ENCODE peak calls at places on chromosomes 16 and 17, in five cellular contexts. S, E, D, N and V are unnamed samples.

GRCh38 chr17:21171970-21172510 is 41.9 kb downstream of the TMEM11 start:
- DNase-seq in D (no peak), S (no peak), E (no peak), N (no peak), V (no peak)

GRCh38 chr16:85502357-85502756 is 110.8 kb upstream of the GSE1 start:
- DNase-seq in S (no peak), E (no peak), N (no peak), D (no peak), V (no peak)

GRCh38 chr16:56119138-56119537 is 72.2 kb upstream of the GNAO1 start:
- DNase-seq in S (no peak), N (no peak), E (no peak), D (no peak), V (no peak)

GRCh38 chr16:31250782-31251384 is 8.9 kb upstream of the ITGAM start:
- DNase-seq in S (no peak), D (no peak), N (no peak), E (no peak), V (no peak)

GRCh38 chr16:14205666-14206065 is 134.5 kb downstream of the MRTFB start:
- DNase-seq in N (no peak), S (no peak), D (no peak), E (no peak), V (no peak)

GRCh38 chr17:74605361-74605760 is 13.3 kb upstream of the CD300LD start:
- DNase-seq in S (no peak), D (no peak), N (no peak), E (no peak), V (no peak)

GRCh38 chr16:67666538-67667433 is at the start of the genes C16orf86 and ENKD1:
- DNase-seq in S (peak), N (peak), D (no peak), E (peak), V (peak)

GRCh38 chr16:84647830-84648594 is at the start of gene KLHL36:
- DNase-seq in E (no peak), S (peak), D (no peak), N (peak), V (peak)

GRCh38 chr16:79991918-79992317 is 391.4 kb upstream of the MAF start:
- DNase-seq in E (no peak), S (no peak), D (no peak), N (no peak), V (no peak)

GRCh38 chr16:22664561-22664997 is 149.4 kb upstream of the HS3ST2 start:
- DNase-seq in N (no peak), E (no peak), S (no peak), D (no peak), V (no peak)

GRCh38 chr17:8832711-8833352 is 33.7 kb upstream of the MFSD6L start:
- DNase-seq in N (peak), E (peak), S (peak), D (peak), V (peak)

GRCh38 chr16:56637814-56638750 is at the start of gene MT1A:
- DNase-seq in D (no peak), N (peak), S (peak), E (no peak), V (no peak)

GRCh38 chr17:34241062-34241461 is 14.0 kb upstream of the CCL2 start:
- DNase-seq in S (peak), D (no peak), E (no peak), N (no peak), V (no peak)

GRCh38 chr16:48321307-48322036 is 63.7 kb downstream of the SIAH1 start:
- DNase-seq in D (no peak), N (no peak), S (no peak), E (no peak), V (no peak)

GRCh38 chr16:54648575-54648974 is 282.1 kb upstream of the IRX5 start:
- DNase-seq in S (no peak), N (no peak), D (no peak), E (no peak), V (no peak)

GRCh38 chr16:53220585-53220984 is 165.8 kb downstream of the CHD9 start:
- DNase-seq in E (no peak), N (peak), S (peak), D (no peak), V (no peak)

GRCh38 chr16:79997257-79997656 is 396.7 kb upstream of the MAF start:
- DNase-seq in E (no peak), N (peak), D (no peak), S (peak), V (no peak)

GRCh38 chr16:531494-532125 is 4.1 kb downstream of the CAPN15 start:
- DNase-seq in N (no peak), S (no peak), E (no peak), D (no peak), V (no peak)

GRCh38 chr16:59991171-59991570 is 1257.1 kb upstream of the GOT2 start:
- DNase-seq in S (no peak), E (no peak), D (no peak), N (no peak), V (no peak)

GRCh38 chr16:12553191-12553590 is 250.5 kb downstream of the CPPED1 start:
- DNase-seq in E (no peak), N (no peak), D (no peak), S (no peak), V (no peak)

GRCh38 chr16:89193021-89193575 is 7.2 kb downstream of the SLC22A31 start:
- DNase-seq in S (peak), E (peak), N (peak), D (peak), V (peak)

GRCh38 chr16:78507576-78507975 is 408.1 kb downstream of the WWOX start:
- DNase-seq in D (no peak), N (no peak), E (no peak), S (no peak), V (no peak)

GRCh38 chr17:50988427-50988826 is 122.3 kb upstream of the TOB1 start:
- DNase-seq in N (no peak), E (no peak), S (no peak), D (no peak), V (no peak)

GRCh38 chr16:89308391-89309333 is 91.2 kb downstream of the ZNF778 start:
- DNase-seq in E (no peak), N (peak), D (no peak), S (peak), V (no peak)

GRCh38 chr16:82793550-82794244 is 166.9 kb downstream of the CDH13 start:
- DNase-seq in N (no peak), D (no peak), E (no peak), S (no peak), V (no peak)

GRCh38 chr16:19185510-19185851 is 17.4 kb downstream of the SYT17 start:
- DNase-seq in S (no peak), N (no peak), D (no peak), E (no peak), V (no peak)

GRCh38 chr17:79971651-79972050 is 64.0 kb downstream of the TBC1D16 start:
- DNase-seq in D (no peak), E (no peak), S (no peak), N (no peak), V (no peak)

GRCh38 chr16:71811261-71811803 is 2.7 kb upstream of the AP1G1 start:
- DNase-seq in E (no peak), S (no peak), N (no peak), D (no peak), V (peak)

GRCh38 chr16:87350681-87351319 is 32.8 kb downstream of the FBXO31 start:
- DNase-seq in S (peak), E (no peak), N (no peak), D (no peak), V (no peak)

GRCh38 chr17:27492470-27492869 is 36.2 kb downstream of the KSR1 start:
- DNase-seq in D (no peak), S (no peak), E (no peak), N (no peak), V (no peak)

GRCh38 chr17:27495460-27495859 is 39.2 kb downstream of the KSR1 start:
- DNase-seq in E (no peak), S (no peak), N (no peak), D (no peak), V (no peak)

GRCh38 chr17:27496005-27496404 is 39.8 kb downstream of the KSR1 start:
- DNase-seq in D (no peak), N (no peak), S (no peak), E (no peak), V (no peak)

GRCh38 chr17:27493088-27493487 is 36.8 kb downstream of the KSR1 start:
- DNase-seq in E (no peak), S (no peak), D (no peak), N (no peak), V (no peak)

DNA sequence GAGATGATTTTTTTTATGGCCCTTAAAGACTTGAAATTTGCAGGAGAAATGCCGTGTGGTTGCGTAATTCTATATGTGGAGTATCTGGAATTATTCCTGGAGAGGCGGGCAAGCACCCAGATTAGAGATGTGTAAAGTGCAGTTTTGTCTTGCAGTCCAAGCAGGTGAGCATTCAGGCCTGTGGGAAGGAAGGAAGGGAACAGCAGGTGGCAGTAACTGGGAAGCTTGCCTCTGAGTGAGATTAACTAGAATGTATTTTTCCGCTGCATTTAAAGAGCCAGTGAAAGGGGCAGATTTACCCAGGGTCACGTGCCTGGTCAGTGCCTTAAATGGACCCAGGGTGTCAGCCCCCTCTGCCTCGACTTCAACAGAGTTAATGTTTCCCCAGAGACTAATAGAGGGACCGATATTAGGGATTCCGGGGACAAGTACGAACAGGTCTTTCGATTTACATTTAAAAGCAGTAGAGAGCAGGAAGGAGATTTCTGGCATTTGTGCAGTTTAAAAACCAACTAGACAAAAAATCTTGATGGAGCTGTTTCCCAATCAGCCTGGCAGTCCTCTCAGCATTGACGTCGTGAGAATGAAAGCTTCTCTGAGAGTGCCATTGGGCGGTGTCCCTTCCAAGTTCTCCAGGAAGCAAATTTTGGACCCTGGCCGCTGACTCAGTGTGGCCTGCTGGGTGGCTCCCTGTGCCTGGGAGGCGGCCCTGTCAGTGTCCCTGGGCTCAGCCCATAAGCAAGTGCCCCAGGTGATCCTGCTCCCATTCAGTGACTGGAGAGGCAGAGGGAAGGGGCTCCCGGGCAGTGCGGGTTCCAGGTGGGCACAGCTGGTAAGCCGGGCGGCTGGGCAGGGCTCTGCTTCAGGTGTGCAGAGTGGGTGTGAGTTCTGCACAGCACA is 38.2 kb downstream of the KSR1 start:
- DNase-seq in S (no peak), D (no peak), N (no peak), E (peak), V (peak)
- TF ChIP-seq JUND in S (no peak), D (no peak), N (no peak), E (no peak), V (no peak)

DNA sequence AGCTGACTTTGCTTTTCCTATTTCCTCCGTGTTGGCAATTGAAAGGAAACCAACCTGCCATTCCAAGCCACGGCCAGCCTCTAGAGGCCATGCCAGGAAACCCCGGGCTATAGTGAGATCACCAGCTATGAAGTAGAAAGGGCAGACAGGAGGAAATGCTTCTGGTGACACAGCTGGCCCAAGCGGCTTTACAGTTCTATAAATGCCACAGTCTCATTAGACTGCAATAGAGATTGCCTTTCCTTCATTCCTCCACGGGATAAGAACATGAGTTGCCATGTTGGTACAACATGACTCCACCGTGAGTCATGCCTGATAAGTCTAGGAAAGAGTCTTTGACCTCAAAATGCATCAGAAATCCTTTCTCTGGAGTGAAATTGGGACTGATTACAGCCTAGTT is 384.9 kb downstream of the GRIN2A start:
- DNase-seq in N (no peak), D (no peak), S (no peak), E (no peak), V (no peak)
- TF ChIP-seq JUND in N (no peak), D (no peak), S (no peak), E (no peak), V (no peak)

GRCh38 chr17:81723651-81724209 is 11.6 kb downstream of the SLC25A10 start:
- DNase-seq in S (no peak), E (no peak), D (no peak), N (no peak), V (no peak)

GRCh38 chr17:81722184-81723120 is 10.4 kb downstream of the SLC25A10 start:
- DNase-seq in N (peak), E (no peak), D (no peak), S (peak), V (peak)

GRCh38 chr17:81727324-81728031 is 15.4 kb downstream of the SLC25A10 start:
- DNase-seq in E (no peak), D (no peak), S (no peak), N (no peak), V (peak)

GRCh38 chr17:81731271-81731670 is 19.2 kb downstream of the SLC25A10 start:
- DNase-seq in S (no peak), D (no peak), N (no peak), E (no peak), V (no peak)

GRCh38 chr17:81726004-81726403 is 13.9 kb downstream of the SLC25A10 start:
- DNase-seq in D (no peak), S (no peak), E (no peak), N (no peak), V (no peak)
- TF ChIP-seq JUND in D (no peak), S (no peak), E (no peak), N (no peak), V (no peak)

GRCh38 chr17:39753514-39754160 is 15.9 kb downstream of the GRB7 start:
- DNase-seq in E (no peak), S (peak), D (no peak), N (no peak), V (no peak)

GRCh38 chr17:39751016-39751543 is 13.3 kb downstream of the GRB7 start:
- DNase-seq in S (no peak), E (no peak), N (no peak), D (no peak), V (no peak)

GRCh38 chr17:39750131-39751015 is 12.6 kb downstream of the GRB7 start:
- DNase-seq in S (peak), D (no peak), N (no peak), E (no peak), V (no peak)

GRCh38 chr17:39752241-39752831 is 14.6 kb downstream of the GRB7 start:
- DNase-seq in N (no peak), E (no peak), D (no peak), S (no peak), V (no peak)

GRCh38 chr17:39751637-39752036 is 13.9 kb downstream of the GRB7 start:
- DNase-seq in D (no peak), N (no peak), E (no peak), S (peak), V (no peak)
- TF ChIP-seq JUND in D (no peak), N (no peak), E (no peak), S (no peak), V (no peak)

GRCh38 chr16:8575399-8575798 is 14.9 kb downstream of the TMEM114 start:
- DNase-seq in S (no peak), N (no peak), E (no peak), D (no peak), V (no peak)

GRCh38 chr16:8571061-8571596 is 19.2 kb downstream of the TMEM114 start:
- DNase-seq in N (no peak), E (no peak), S (no peak), D (no peak), V (no peak)

GRCh38 chr16:8576141-8577004 is 13.9 kb downstream of the TMEM114 start:
- DNase-seq in N (no peak), E (no peak), S (no peak), D (no peak), V (no peak)

GRCh38 chr16:8572063-8572918 is 18.0 kb downstream of the TMEM114 start:
- DNase-seq in N (no peak), S (no peak), E (no peak), D (no peak), V (no peak)

GRCh38 chr16:8572919-8573724 is 17.2 kb downstream of the TMEM114 start:
- DNase-seq in E (peak), N (peak), S (peak), D (no peak), V (peak)
- TF ChIP-seq JUND in E (no peak), N (peak), S (no peak), D (peak), V (no peak)

GRCh38 chr17:63955791-63956190 is 16.9 kb downstream of the SCN4A start:
- DNase-seq in E (no peak), S (no peak), N (no peak), D (no peak), V (no peak)

GRCh38 chr17:63950940-63951907 is 19.1 kb upstream of the CD79B start:
- DNase-seq in N (peak), D (no peak), S (no peak), E (peak), V (peak)

GRCh38 chr17:63956296-63956920 is 16.3 kb downstream of the SCN4A start:
- DNase-seq in S (no peak), D (no peak), E (no peak), N (no peak), V (no peak)

GRCh38 chr17:63955232-63955631 is 17.5 kb downstream of the SCN4A start:
- DNase-seq in N (no peak), E (no peak), D (no peak), S (no peak), V (no peak)

DNA sequence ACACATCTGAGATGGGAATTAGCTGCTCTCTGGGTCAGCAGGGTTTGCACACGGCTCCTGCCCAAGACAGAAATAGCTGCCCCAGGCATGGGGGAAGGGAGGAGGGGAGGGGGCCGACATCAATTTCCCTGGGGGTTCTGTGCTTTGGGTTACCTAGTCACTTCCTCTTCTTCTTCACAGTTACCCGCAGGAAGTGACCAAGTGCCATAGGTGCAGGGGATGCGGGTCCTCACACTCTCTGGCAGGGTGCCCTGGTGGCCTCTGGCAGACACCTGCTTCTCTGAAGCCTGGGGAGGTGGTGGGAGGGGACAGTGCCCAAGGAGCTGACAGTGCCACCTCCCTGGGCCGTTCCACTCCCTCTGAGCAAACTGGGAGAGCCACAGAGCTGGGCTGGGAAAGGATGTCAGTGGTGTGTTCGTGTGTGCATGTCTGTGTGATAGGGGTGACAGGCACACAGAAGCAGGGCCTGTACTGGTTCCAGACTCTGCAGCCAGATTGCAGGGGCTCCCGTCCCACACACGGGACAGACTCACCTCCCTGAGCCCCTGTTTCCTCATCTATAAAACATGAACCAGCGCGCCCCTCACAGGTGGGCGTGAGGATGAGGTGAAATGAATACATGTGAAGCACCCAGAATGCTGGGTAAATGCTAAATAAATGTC is 18.2 kb downstream of the SCN4A start:
- DNase-seq in N (no peak), S (peak), E (no peak), D (no peak), V (no peak)
- TF ChIP-seq JUND in N (no peak), S (no peak), E (no peak), D (no peak), V (no peak)

GRCh38 chr17:35716897-35717839 is 14.3 kb upstream of the RASL10B start:
- DNase-seq in E (no peak), S (no peak), N (no peak), D (no peak), V (peak)
- TF ChIP-seq JUND in E (no peak), S (no peak), N (no peak), D (no peak), V (peak)

GRCh38 chr17:77371888-77372443 is 231.2 kb downstream of the SEC14L1 start:
- DNase-seq in S (no peak), E (no peak), N (no peak), D (no peak), V (no peak)
- TF ChIP-seq JUND in S (no peak), E (no peak), N (no peak), D (no peak), V (no peak)